ENCODE peak calls at places on chromosomes 13 and 19, in four cellular contexts. A, G, H and R are unnamed samples. For H3K27me3, the result is how much of the 10 kb centered on the place peaks cover.

GRCh38 chr19:40465025-40465780 is at the start of gene BLVRB:
- DNase-seq in G (no peak), H (no peak), A (no peak), R (peak)

GRCh38 chr19:29978139-29978538 is 36.1 kb downstream of the URI1 start:
- DNase-seq in H (no peak), A (no peak), G (no peak), R (no peak)

GRCh38 chr13:70424428-70424827 is 316.2 kb upstream of the KLHL1 start:
- DNase-seq in H (no peak), G (no peak), A (peak), R (no peak)

GRCh38 chr19:47700934-47701716 is 12.1 kb upstream of the EHD2 start:
- DNase-seq in H (no peak), G (no peak), A (peak), R (no peak)

GRCh38 chr19:29617336-29618266 is 11.5 kb downstream of the POP4 start:
- DNase-seq in H (no peak), A (no peak), G (no peak), R (no peak)

GRCh38 chr19:58248886-58249285 is 20.2 kb downstream of the ZNF544 start:
- DNase-seq in A (no peak), H (no peak), G (no peak), R (no peak)

GRCh38 chr19:6766357-6767080 is 716 bp downstream of the SH2D3A start:
- DNase-seq in G (no peak), H (no peak), A (no peak), R (no peak)

GRCh38 chr13:107882708-107883560 is 332.4 kb downstream of the LIG4 start:
- DNase-seq in G (no peak), H (no peak), A (no peak), R (no peak)

GRCh38 chr19:46825731-46826055 is 25.0 kb downstream of the AP2S1 start:
- DNase-seq in A (no peak), G (no peak), H (no peak), R (no peak)

GRCh38 chr13:75685239-75685697 is 49.1 kb downstream of the LMO7 start:
- DNase-seq in H (no peak), G (no peak), A (no peak), R (peak)

GRCh38 chr13:83716121-83716520 is 166.2 kb downstream of the SLITRK1 start:
- DNase-seq in H (no peak), A (no peak), G (no peak), R (no peak)

GRCh38 chr19:16161848-16162247 is 11.5 kb downstream of the CIB3 start:
- DNase-seq in G (no peak), A (no peak), H (no peak), R (peak)

GRCh38 chr13:42946927-42947326 is 45.1 kb downstream of the EPSTI1 start:
- DNase-seq in H (no peak), G (no peak), A (no peak), R (peak)

GRCh38 chr19:4183967-4184717 is 1.7 kb downstream of the ANKRD24 start:
- DNase-seq in H (peak), A (no peak), G (no peak), R (no peak)

GRCh38 chr13:100361504-100361903 is 227.1 kb downstream of the GGACT start:
- DNase-seq in G (no peak), A (no peak), H (no peak), R (peak)

GRCh38 chr13:112873851-112874750 is 94.9 kb upstream of the MCF2L start:
- DNase-seq in A (peak), H (peak), G (peak), R (peak)

GRCh38 chr19:20367811-20368294 is 197.7 kb downstream of the ZNF737 start:
- DNase-seq in A (peak), G (no peak), H (no peak), R (no peak)

GRCh38 chr19:45021971-45022370 is 16.9 kb upstream of the CLASRP start:
- DNase-seq in H (no peak), G (no peak), A (no peak), R (no peak)

GRCh38 chr13:97978661-97979450 is 25.4 kb downstream of the IPO5 start:
- DNase-seq in H (no peak), A (no peak), G (no peak), R (no peak)

GRCh38 chr13:23378009-23378632 is 55.4 kb downstream of the SACS start:
- DNase-seq in H (no peak), G (peak), A (no peak), R (peak)

GRCh38 chr19:10525636-10526035 is 8.4 kb upstream of the S1PR5 start:
- DNase-seq in G (no peak), H (no peak), A (no peak), R (no peak)

GRCh38 chr13:98691360-98691759 is 61.1 kb downstream of the SLC15A1 start:
- DNase-seq in G (no peak), H (no peak), A (no peak), R (no peak)

GRCh38 chr13:30846311-30846710 is 59.8 kb upstream of the MEDAG start:
- DNase-seq in G (no peak), H (no peak), A (no peak), R (no peak)

GRCh38 chr19:48398329-48399235 is 5.1 kb downstream of the GRIN2D start:
- DNase-seq in H (peak), A (peak), G (peak), R (peak)

GRCh38 chr13:113167575-113167974 is 9.1 kb downstream of the PROZ start:
- DNase-seq in H (no peak), A (no peak), G (no peak), R (no peak)

GRCh38 chr19:41320568-41320967 is 10.6 kb downstream of the CCDC97 start:
- DNase-seq in H (no peak), A (peak), G (no peak), R (no peak)

GRCh38 chr13:64371045-64371444 is 2859.1 kb downstream of the PCDH9 start:
- DNase-seq in A (no peak), H (no peak), G (no peak), R (peak)

GRCh38 chr19:33686246-33686645 is 64.5 kb downstream of the CHST8 start:
- DNase-seq in H (no peak), A (no peak), G (no peak), R (no peak)

GRCh38 chr19:40314646-40315045 is 29.5 kb upstream of the AKT2 start:
- DNase-seq in A (no peak), H (no peak), G (no peak), R (no peak)

GRCh38 chr19:55172741-55173140 is 6.3 kb upstream of the DNAAF3 start:
- DNase-seq in A (no peak), G (no peak), H (no peak), R (peak)
- H3K4me3 ChIP-seq in A (no peak), G (no peak), H (no peak), R (peak)

DNA sequence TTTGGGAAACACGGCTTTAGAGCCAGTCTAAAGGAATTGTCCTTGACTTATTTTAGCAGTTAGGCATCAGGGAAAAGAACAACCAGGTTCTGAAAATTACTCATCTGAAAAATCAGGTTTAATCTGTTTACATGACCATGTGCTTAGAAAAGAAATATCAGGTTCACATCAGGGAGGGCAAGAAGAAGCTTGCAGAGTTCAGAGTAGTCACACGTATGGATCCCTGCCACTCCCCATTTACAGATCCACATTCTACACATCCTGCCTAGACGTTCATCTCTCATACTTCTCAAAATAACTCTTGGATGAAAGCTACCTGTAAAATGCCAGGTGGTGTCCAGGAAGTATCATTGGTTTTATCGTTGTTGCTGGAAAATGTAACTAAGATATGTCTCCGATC is 14.0 kb upstream of the PHF11 start:
- DNase-seq in H (no peak), A (no peak), G (no peak), R (no peak)
- H3K27me3 ChIP-seq in H (under half), A (under half), G (under half), R (under half)

GRCh38 chr19:5352229-5352763 is 11.7 kb upstream of the PTPRS start:
- DNase-seq in H (no peak), G (no peak), A (no peak), R (peak)
- H3K27ac ChIP-seq in H (no peak), G (no peak), A (no peak), R (peak)

GRCh38 chr19:35869327-35870123 is 1.2 kb downstream of the APLP1 start:
- DNase-seq in H (peak), G (peak), A (peak), R (peak)
- H3K4me3 ChIP-seq in H (peak), G (no peak), A (peak), R (peak)

GRCh38 chr19:5457709-5458108 is 2.5 kb downstream of the ZNRF4 start:
- DNase-seq in H (no peak), A (no peak), G (no peak), R (no peak)
- H3K27me3 ChIP-seq in H (under half), A (under half), G (under half), R (under half)

GRCh38 chr19:50025022-50025793 is at the start of gene VRK3:
- DNase-seq in A (peak), H (peak), G (peak), R (peak)

GRCh38 chr19:50030225-50030624 is 4.4 kb downstream of the ZNF473 start:
- DNase-seq in A (no peak), H (no peak), G (no peak), R (no peak)

GRCh38 chr19:50024719-50025021 is 502 bp downstream of the VRK3 start:
- DNase-seq in G (no peak), A (no peak), H (no peak), R (no peak)

GRCh38 chr19:50025794-50026549 is at the start of gene ZNF473:
- DNase-seq in G (peak), A (peak), H (peak), R (peak)

DNA sequence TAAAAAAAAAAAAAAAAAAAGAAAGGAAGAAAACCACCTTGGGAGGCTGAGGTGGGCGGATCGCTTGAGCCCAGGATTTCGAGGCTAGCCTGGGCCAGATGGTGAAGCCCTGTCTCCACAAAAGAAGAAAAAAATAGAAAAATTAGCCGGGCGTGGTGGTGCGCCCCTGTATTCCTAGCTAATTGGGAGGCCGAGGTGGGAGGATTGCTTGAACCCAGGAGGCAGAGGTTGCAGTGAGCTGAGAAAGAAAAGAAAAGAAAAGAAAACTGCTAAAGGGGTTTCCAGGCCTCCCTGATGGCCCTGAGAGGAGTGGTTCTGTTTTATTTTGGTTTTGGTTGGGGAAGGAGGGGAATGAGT is 723 bp downstream of the ZNF473 start:
- DNase-seq in H (no peak), A (no peak), G (no peak), R (no peak)
- H3K27ac ChIP-seq in H (no peak), A (no peak), G (no peak), R (no peak)